ENCODE peak calls at places on chromosomes 7 and 10, in six cellular contexts. D, B, X, M, Z and E are unnamed samples.

GRCh38 chr10:50310560-50311174 is 59.4 kb upstream of the ASAH2 start:
- DNase-seq in D (no peak), B (peak), X (peak), M (no peak), Z (no peak), E (no peak)

GRCh38 chr7:41974835-41975234 is 262.2 kb downstream of the GLI3 start:
- DNase-seq in D (no peak), B (no peak), X (no peak), M (peak), Z (no peak), E (no peak)

GRCh38 chr10:28400176-28400575 is 97.3 kb upstream of the MPP7 start:
- DNase-seq in D (no peak), B (no peak), X (no peak), M (no peak), Z (no peak), E (no peak)

GRCh38 chr7:53059591-53059990 is 24.2 kb downstream of the POM121L12 start:
- DNase-seq in D (no peak), B (no peak), X (no peak), M (no peak), Z (no peak), E (no peak)

GRCh38 chr10:120732643-120733313 is 118.4 kb upstream of the WDR11 start:
- DNase-seq in D (no peak), B (no peak), X (peak), M (no peak), Z (no peak), E (no peak)

GRCh38 chr7:6121141-6121540 is 90.0 kb downstream of the ANKRD61 start:
- DNase-seq in D (no peak), B (no peak), X (no peak), M (peak), Z (no peak), E (no peak)

GRCh38 chr10:29811751-29812427 is 177.1 kb upstream of the SVIL start:
- DNase-seq in D (no peak), B (no peak), X (no peak), M (peak), Z (no peak), E (peak)

GRCh38 chr7:120053390-120053961 is 219.5 kb upstream of the KCND2 start:
- DNase-seq in D (no peak), B (no peak), X (peak), M (peak), Z (no peak), E (peak)

GRCh38 chr10:16384064-16384463 is 52.7 kb upstream of the PTER start:
- DNase-seq in D (no peak), B (no peak), X (no peak), M (no peak), Z (no peak), E (no peak)

GRCh38 chr7:28977881-28978280 is 19.8 kb upstream of the TRIL start:
- DNase-seq in D (no peak), B (no peak), X (no peak), M (no peak), Z (no peak), E (no peak)

GRCh38 chr10:111481271-111482073 is 404.6 kb downstream of the ADRA2A start:
- DNase-seq in D (no peak), B (no peak), X (no peak), M (no peak), Z (no peak), E (no peak)

GRCh38 chr7:18133921-18134320 is 106.3 kb upstream of the PRPS1L1 start:
- DNase-seq in D (no peak), B (no peak), X (no peak), M (no peak), Z (no peak), E (no peak)

GRCh38 chr7:157278791-157279678 is 57.8 kb upstream of the DNAJB6 start:
- DNase-seq in D (no peak), B (peak), X (no peak), M (peak), Z (no peak), E (peak)

GRCh38 chr10:73588656-73589055 is 2.5 kb downstream of the USP54 start:
- DNase-seq in D (no peak), B (no peak), X (no peak), M (peak), Z (no peak), E (no peak)

GRCh38 chr7:148800677-148801076 is 83.4 kb downstream of the EZH2 start:
- DNase-seq in D (no peak), B (no peak), X (no peak), M (no peak), Z (no peak), E (no peak)

GRCh38 chr7:1986366-1987083 is 246.2 kb downstream of the MAD1L1 start:
- DNase-seq in D (no peak), B (no peak), X (no peak), M (no peak), Z (no peak), E (no peak)

GRCh38 chr7:2157473-2158279 is 75.1 kb downstream of the MAD1L1 start:
- DNase-seq in D (no peak), B (peak), X (no peak), M (peak), Z (peak), E (peak)

GRCh38 chr7:10022957-10023356 is 950.7 kb upstream of the PHF14 start:
- DNase-seq in D (no peak), B (no peak), X (no peak), M (no peak), Z (peak), E (no peak)

GRCh38 chr10:126252884-126253612 is 135.2 kb downstream of the ADAM12 start:
- DNase-seq in D (no peak), B (no peak), X (no peak), M (peak), Z (no peak), E (peak)

GRCh38 chr7:129845178-129845971 is 107.4 kb downstream of the UBE2H start:
- DNase-seq in D (no peak), B (no peak), X (peak), M (peak), Z (no peak), E (peak)

GRCh38 chr7:22801907-22802306 is 20.7 kb downstream of the TOMM7 start:
- DNase-seq in D (no peak), B (no peak), X (no peak), M (no peak), Z (no peak), E (no peak)

GRCh38 chr7:103765891-103766290 is 223.6 kb downstream of the RELN start:
- DNase-seq in D (no peak), B (no peak), X (no peak), M (no peak), Z (no peak), E (no peak)

GRCh38 chr10:102175415-102175814 is 23.2 kb downstream of the NOLC1 start:
- DNase-seq in D (no peak), B (no peak), X (no peak), M (peak), Z (no peak), E (peak)

GRCh38 chr10:12902135-12902572 is 99.4 kb downstream of the CCDC3 start:
- DNase-seq in D (peak), B (peak), X (peak), M (peak), Z (peak), E (peak)

GRCh38 chr10:42738669-42739068 is 43.9 kb upstream of the BMS1 start:
- DNase-seq in D (no peak), B (no peak), X (peak), M (no peak), Z (no peak), E (no peak)

GRCh38 chr7:74143383-74143782 is 30.8 kb upstream of the EIF4H start:
- DNase-seq in D (no peak), B (no peak), X (no peak), M (no peak), Z (no peak), E (no peak)

GRCh38 chr10:79446451-79447020 is 1.1 kb upstream of the ZCCHC24 start:
- DNase-seq in D (peak), B (peak), X (peak), M (no peak), Z (no peak), E (no peak)

GRCh38 chr7:155450828-155451521 is 7.0 kb upstream of the EN2 start:
- DNase-seq in D (no peak), B (no peak), X (no peak), M (no peak), Z (no peak), E (no peak)

GRCh38 chr7:131764143-131764795 is 207.8 kb upstream of the PODXL start:
- DNase-seq in D (no peak), B (no peak), X (no peak), M (no peak), Z (no peak), E (no peak)

GRCh38 chr7:21253740-21254687 is 173.9 kb upstream of the SP4 start:
- DNase-seq in D (peak), B (peak), X (peak), M (peak), Z (peak), E (peak)

GRCh38 chr7:117219485-117219884 is 103.4 kb downstream of the WNT2 start:
- DNase-seq in D (no peak), B (no peak), X (no peak), M (peak), Z (no peak), E (peak)

GRCh38 chr10:110357252-110357780 is 52.6 kb upstream of the SMNDC1 start:
- DNase-seq in D (peak), B (peak), X (no peak), M (peak), Z (no peak), E (peak)

GRCh38 chr10:90658791-90659190 is 199.0 kb downstream of the HTR7 start:
- DNase-seq in D (no peak), B (no peak), X (no peak), M (no peak), Z (no peak), E (no peak)

GRCh38 chr7:128899392-128899791 is 11.1 kb downstream of the KCP start:
- DNase-seq in D (no peak), B (no peak), X (no peak), M (peak), Z (no peak), E (no peak)

GRCh38 chr7:28784166-28784870 is 173.8 kb downstream of the TRIL start:
- DNase-seq in D (no peak), B (no peak), X (no peak), M (peak), Z (no peak), E (peak)

GRCh38 chr10:35792301-35792700 is 150.2 kb upstream of the FZD8 start:
- DNase-seq in D (no peak), B (no peak), X (no peak), M (peak), Z (no peak), E (no peak)

GRCh38 chr7:133358728-133359127 is 105.8 kb downstream of the EXOC4 start:
- DNase-seq in D (no peak), B (no peak), X (no peak), M (peak), Z (no peak), E (peak)

GRCh38 chr10:11793762-11794479 is 29.2 kb upstream of the PROSER2 start:
- DNase-seq in D (no peak), B (no peak), X (no peak), M (peak), Z (no peak), E (peak)